ENCODE peak calls at places on chromosomes 6 and 20, in nine cellular contexts. One of them, this sample, is unnamed.

GRCh38 chr20:53349730-53350129 is 243.9 kb downstream of the ZNF217 start:
- DNase-seq in hepatocyte: no peak
- DNase-seq in Panc1: no peak
- DNase-seq in hippocampal formation: no peak
- DNase-seq in GM10248: no peak
- DNase-seq in iris pigment epithelial cell: no peak
- DNase-seq in NCI-H1694 treated with DMSO at 0.1 percent for 48 hours: no peak
- DNase-seq in activated T-helper 1 cell treated with anti-CD3 and anti-CD28 coated beads, Interleukin-2, amount 50 U/mL, for 16 hours: no peak
- DNase-seq in mammary epithelial cell: no peak
- DNase-seq in this sample: no peak

GRCh38 chr6:149896491-149896890 is 1.4 kb downstream of the RAET1E start:
- DNase-seq in hepatocyte: no peak
- DNase-seq in Panc1: no peak
- DNase-seq in hippocampal formation: no peak
- DNase-seq in GM10248: no peak
- DNase-seq in iris pigment epithelial cell: peak
- DNase-seq in NCI-H1694 treated with DMSO at 0.1 percent for 48 hours: no peak
- DNase-seq in activated T-helper 1 cell treated with anti-CD3 and anti-CD28 coated beads, Interleukin-2, amount 50 U/mL, for 16 hours: no peak
- DNase-seq in mammary epithelial cell: no peak
- DNase-seq in this sample: peak

GRCh38 chr20:18506744-18507143 is 996 bp upstream of the SEC23B start:
- DNase-seq in hepatocyte: peak
- DNase-seq in Panc1: no peak
- DNase-seq in hippocampal formation: no peak
- DNase-seq in GM10248: no peak
- DNase-seq in iris pigment epithelial cell: no peak
- DNase-seq in NCI-H1694 treated with DMSO at 0.1 percent for 48 hours: no peak
- DNase-seq in activated T-helper 1 cell treated with anti-CD3 and anti-CD28 coated beads, Interleukin-2, amount 50 U/mL, for 16 hours: no peak
- DNase-seq in mammary epithelial cell: peak
- DNase-seq in this sample: no peak

GRCh38 chr20:34215711-34216381 is 25.4 kb upstream of the ASIP start:
- DNase-seq in hepatocyte: peak
- DNase-seq in Panc1: no peak
- DNase-seq in hippocampal formation: no peak
- DNase-seq in GM10248: peak
- DNase-seq in iris pigment epithelial cell: peak
- DNase-seq in NCI-H1694 treated with DMSO at 0.1 percent for 48 hours: no peak
- DNase-seq in activated T-helper 1 cell treated with anti-CD3 and anti-CD28 coated beads, Interleukin-2, amount 50 U/mL, for 16 hours: no peak
- DNase-seq in mammary epithelial cell: peak
- DNase-seq in this sample: no peak

GRCh38 chr20:47343007-47343472 is 13.5 kb downstream of the ZMYND8 start:
- DNase-seq in hepatocyte: no peak
- DNase-seq in Panc1: no peak
- DNase-seq in hippocampal formation: no peak
- DNase-seq in GM10248: no peak
- DNase-seq in iris pigment epithelial cell: peak
- DNase-seq in NCI-H1694 treated with DMSO at 0.1 percent for 48 hours: no peak
- DNase-seq in activated T-helper 1 cell treated with anti-CD3 and anti-CD28 coated beads, Interleukin-2, amount 50 U/mL, for 16 hours: no peak
- DNase-seq in mammary epithelial cell: no peak
- DNase-seq in this sample: no peak

GRCh38 chr20:48143435-48144081 is 358.3 kb upstream of the SULF2 start:
- DNase-seq in hepatocyte: no peak
- DNase-seq in Panc1: no peak
- DNase-seq in hippocampal formation: no peak
- DNase-seq in GM10248: no peak
- DNase-seq in iris pigment epithelial cell: no peak
- DNase-seq in NCI-H1694 treated with DMSO at 0.1 percent for 48 hours: peak
- DNase-seq in activated T-helper 1 cell treated with anti-CD3 and anti-CD28 coated beads, Interleukin-2, amount 50 U/mL, for 16 hours: no peak
- DNase-seq in mammary epithelial cell: no peak
- DNase-seq in this sample: no peak

GRCh38 chr6:89375427-89375868 is 22.9 kb upstream of the UBE2J1 start:
- DNase-seq in hepatocyte: peak
- DNase-seq in Panc1: no peak
- DNase-seq in hippocampal formation: no peak
- DNase-seq in GM10248: peak
- DNase-seq in iris pigment epithelial cell: peak
- DNase-seq in NCI-H1694 treated with DMSO at 0.1 percent for 48 hours: peak
- DNase-seq in activated T-helper 1 cell treated with anti-CD3 and anti-CD28 coated beads, Interleukin-2, amount 50 U/mL, for 16 hours: peak
- DNase-seq in mammary epithelial cell: peak
- DNase-seq in this sample: no peak

GRCh38 chr6:158002951-158003853 is 21.5 kb downstream of the SYNJ2 start:
- DNase-seq in hepatocyte: peak
- DNase-seq in Panc1: no peak
- DNase-seq in hippocampal formation: no peak
- DNase-seq in GM10248: no peak
- DNase-seq in iris pigment epithelial cell: peak
- DNase-seq in NCI-H1694 treated with DMSO at 0.1 percent for 48 hours: no peak
- DNase-seq in activated T-helper 1 cell treated with anti-CD3 and anti-CD28 coated beads, Interleukin-2, amount 50 U/mL, for 16 hours: no peak
- DNase-seq in mammary epithelial cell: peak
- DNase-seq in this sample: no peak

GRCh38 chr6:97240222-97240621 is 42.8 kb downstream of the MMS22L start:
- DNase-seq in hepatocyte: no peak
- DNase-seq in Panc1: no peak
- DNase-seq in hippocampal formation: no peak
- DNase-seq in GM10248: no peak
- DNase-seq in iris pigment epithelial cell: peak
- DNase-seq in NCI-H1694 treated with DMSO at 0.1 percent for 48 hours: no peak
- DNase-seq in activated T-helper 1 cell treated with anti-CD3 and anti-CD28 coated beads, Interleukin-2, amount 50 U/mL, for 16 hours: no peak
- DNase-seq in mammary epithelial cell: peak
- DNase-seq in this sample: peak

GRCh38 chr6:56851104-56851503 is 103.8 kb upstream of the BEND6 start:
- DNase-seq in hepatocyte: peak
- DNase-seq in Panc1: no peak
- DNase-seq in hippocampal formation: no peak
- DNase-seq in GM10248: no peak
- DNase-seq in iris pigment epithelial cell: peak
- DNase-seq in NCI-H1694 treated with DMSO at 0.1 percent for 48 hours: no peak
- DNase-seq in activated T-helper 1 cell treated with anti-CD3 and anti-CD28 coated beads, Interleukin-2, amount 50 U/mL, for 16 hours: no peak
- DNase-seq in mammary epithelial cell: peak
- DNase-seq in this sample: no peak

GRCh38 chr6:79076160-79076559 is 1.9 kb downstream of the PHIP start:
- DNase-seq in hepatocyte: no peak
- DNase-seq in Panc1: no peak
- DNase-seq in hippocampal formation: no peak
- DNase-seq in GM10248: no peak
- DNase-seq in iris pigment epithelial cell: peak
- DNase-seq in NCI-H1694 treated with DMSO at 0.1 percent for 48 hours: no peak
- DNase-seq in activated T-helper 1 cell treated with anti-CD3 and anti-CD28 coated beads, Interleukin-2, amount 50 U/mL, for 16 hours: no peak
- DNase-seq in mammary epithelial cell: peak
- DNase-seq in this sample: no peak

GRCh38 chr6:159683722-159684304 is 9.2 kb downstream of the SOD2 start:
- DNase-seq in hepatocyte: no peak
- DNase-seq in Panc1: no peak
- DNase-seq in hippocampal formation: no peak
- DNase-seq in GM10248: no peak
- DNase-seq in iris pigment epithelial cell: no peak
- DNase-seq in NCI-H1694 treated with DMSO at 0.1 percent for 48 hours: no peak
- DNase-seq in activated T-helper 1 cell treated with anti-CD3 and anti-CD28 coated beads, Interleukin-2, amount 50 U/mL, for 16 hours: no peak
- DNase-seq in mammary epithelial cell: no peak
- DNase-seq in this sample: no peak

GRCh38 chr6:18491303-18492090 is 104.3 kb downstream of the RNF144B start:
- DNase-seq in hepatocyte: no peak
- DNase-seq in Panc1: no peak
- DNase-seq in hippocampal formation: no peak
- DNase-seq in GM10248: no peak
- DNase-seq in iris pigment epithelial cell: peak
- DNase-seq in NCI-H1694 treated with DMSO at 0.1 percent for 48 hours: no peak
- DNase-seq in activated T-helper 1 cell treated with anti-CD3 and anti-CD28 coated beads, Interleukin-2, amount 50 U/mL, for 16 hours: no peak
- DNase-seq in mammary epithelial cell: peak
- DNase-seq in this sample: no peak

GRCh38 chr6:85490516-85491248 is 40.8 kb downstream of the NT5E start:
- DNase-seq in hepatocyte: no peak
- DNase-seq in Panc1: no peak
- DNase-seq in hippocampal formation: no peak
- DNase-seq in GM10248: no peak
- DNase-seq in iris pigment epithelial cell: peak
- DNase-seq in NCI-H1694 treated with DMSO at 0.1 percent for 48 hours: no peak
- DNase-seq in activated T-helper 1 cell treated with anti-CD3 and anti-CD28 coated beads, Interleukin-2, amount 50 U/mL, for 16 hours: no peak
- DNase-seq in mammary epithelial cell: peak
- DNase-seq in this sample: peak

GRCh38 chr6:89610149-89610642 is 28.4 kb downstream of the LYRM2 start:
- DNase-seq in hepatocyte: peak
- DNase-seq in Panc1: peak
- DNase-seq in hippocampal formation: no peak
- DNase-seq in GM10248: peak
- DNase-seq in iris pigment epithelial cell: peak
- DNase-seq in NCI-H1694 treated with DMSO at 0.1 percent for 48 hours: peak
- DNase-seq in activated T-helper 1 cell treated with anti-CD3 and anti-CD28 coated beads, Interleukin-2, amount 50 U/mL, for 16 hours: peak
- DNase-seq in mammary epithelial cell: peak
- DNase-seq in this sample: no peak

GRCh38 chr6:110517601-110518280 is 41.3 kb upstream of the SLC22A16 start:
- DNase-seq in hepatocyte: no peak
- DNase-seq in Panc1: no peak
- DNase-seq in hippocampal formation: no peak
- DNase-seq in GM10248: no peak
- DNase-seq in iris pigment epithelial cell: no peak
- DNase-seq in NCI-H1694 treated with DMSO at 0.1 percent for 48 hours: no peak
- DNase-seq in activated T-helper 1 cell treated with anti-CD3 and anti-CD28 coated beads, Interleukin-2, amount 50 U/mL, for 16 hours: no peak
- DNase-seq in mammary epithelial cell: no peak
- DNase-seq in this sample: no peak

GRCh38 chr6:17869010-17869752 is 118.3 kb downstream of the KIF13A start:
- DNase-seq in hepatocyte: no peak
- DNase-seq in Panc1: no peak
- DNase-seq in hippocampal formation: peak
- DNase-seq in GM10248: no peak
- DNase-seq in iris pigment epithelial cell: peak
- DNase-seq in NCI-H1694 treated with DMSO at 0.1 percent for 48 hours: no peak
- DNase-seq in activated T-helper 1 cell treated with anti-CD3 and anti-CD28 coated beads, Interleukin-2, amount 50 U/mL, for 16 hours: no peak
- DNase-seq in mammary epithelial cell: peak
- DNase-seq in this sample: no peak

GRCh38 chr6:33787954-33788693 is 806 bp downstream of the LEMD2 start:
- DNase-seq in hepatocyte: peak
- DNase-seq in Panc1: no peak
- DNase-seq in hippocampal formation: no peak
- DNase-seq in GM10248: peak
- DNase-seq in iris pigment epithelial cell: peak
- DNase-seq in NCI-H1694 treated with DMSO at 0.1 percent for 48 hours: peak
- DNase-seq in activated T-helper 1 cell treated with anti-CD3 and anti-CD28 coated beads, Interleukin-2, amount 50 U/mL, for 16 hours: peak
- DNase-seq in mammary epithelial cell: peak
- DNase-seq in this sample: peak

GRCh38 chr6:37175332-37176267 is 5.6 kb downstream of the PIM1 start:
- DNase-seq in hepatocyte: no peak
- DNase-seq in Panc1: no peak
- DNase-seq in hippocampal formation: no peak
- DNase-seq in GM10248: peak
- DNase-seq in iris pigment epithelial cell: no peak
- DNase-seq in NCI-H1694 treated with DMSO at 0.1 percent for 48 hours: no peak
- DNase-seq in activated T-helper 1 cell treated with anti-CD3 and anti-CD28 coated beads, Interleukin-2, amount 50 U/mL, for 16 hours: no peak
- DNase-seq in mammary epithelial cell: no peak
- DNase-seq in this sample: no peak

GRCh38 chr20:13255356-13255755 is 34.3 kb downstream of the ISM1 start:
- DNase-seq in hepatocyte: no peak
- DNase-seq in Panc1: no peak
- DNase-seq in hippocampal formation: no peak
- DNase-seq in GM10248: no peak
- DNase-seq in iris pigment epithelial cell: no peak
- DNase-seq in NCI-H1694 treated with DMSO at 0.1 percent for 48 hours: no peak
- DNase-seq in activated T-helper 1 cell treated with anti-CD3 and anti-CD28 coated beads, Interleukin-2, amount 50 U/mL, for 16 hours: no peak
- DNase-seq in mammary epithelial cell: no peak
- DNase-seq in this sample: no peak

GRCh38 chr6:53464942-53465460 is 79.9 kb downstream of the GCLC start:
- DNase-seq in hepatocyte: peak
- DNase-seq in Panc1: no peak
- DNase-seq in hippocampal formation: no peak
- DNase-seq in GM10248: no peak
- DNase-seq in iris pigment epithelial cell: peak
- DNase-seq in NCI-H1694 treated with DMSO at 0.1 percent for 48 hours: no peak
- DNase-seq in activated T-helper 1 cell treated with anti-CD3 and anti-CD28 coated beads, Interleukin-2, amount 50 U/mL, for 16 hours: no peak
- DNase-seq in mammary epithelial cell: peak
- DNase-seq in this sample: no peak

GRCh38 chr6:146905313-146905712 is 298.9 kb upstream of the STXBP5 start:
- DNase-seq in hepatocyte: no peak
- DNase-seq in Panc1: no peak
- DNase-seq in hippocampal formation: no peak
- DNase-seq in GM10248: no peak
- DNase-seq in iris pigment epithelial cell: peak
- DNase-seq in NCI-H1694 treated with DMSO at 0.1 percent for 48 hours: no peak
- DNase-seq in activated T-helper 1 cell treated with anti-CD3 and anti-CD28 coated beads, Interleukin-2, amount 50 U/mL, for 16 hours: no peak
- DNase-seq in mammary epithelial cell: peak
- DNase-seq in this sample: no peak

GRCh38 chr6:157323114-157323923 is at the start of gene TMEM242:
- DNase-seq in hepatocyte: peak
- DNase-seq in Panc1: peak
- DNase-seq in hippocampal formation: no peak
- DNase-seq in GM10248: peak
- DNase-seq in iris pigment epithelial cell: peak
- DNase-seq in NCI-H1694 treated with DMSO at 0.1 percent for 48 hours: no peak
- DNase-seq in activated T-helper 1 cell treated with anti-CD3 and anti-CD28 coated beads, Interleukin-2, amount 50 U/mL, for 16 hours: peak
- DNase-seq in mammary epithelial cell: peak
- DNase-seq in this sample: peak

GRCh38 chr6:138293428-138293827 is 75.1 kb upstream of the PBOV1 start:
- DNase-seq in hepatocyte: no peak
- DNase-seq in Panc1: no peak
- DNase-seq in hippocampal formation: no peak
- DNase-seq in GM10248: no peak
- DNase-seq in iris pigment epithelial cell: no peak
- DNase-seq in NCI-H1694 treated with DMSO at 0.1 percent for 48 hours: no peak
- DNase-seq in activated T-helper 1 cell treated with anti-CD3 and anti-CD28 coated beads, Interleukin-2, amount 50 U/mL, for 16 hours: no peak
- DNase-seq in mammary epithelial cell: no peak
- DNase-seq in this sample: no peak

GRCh38 chr6:39686980-39687379 is 38.2 kb downstream of the KIF6 start:
- DNase-seq in hepatocyte: no peak
- DNase-seq in Panc1: no peak
- DNase-seq in hippocampal formation: peak
- DNase-seq in GM10248: no peak
- DNase-seq in iris pigment epithelial cell: no peak
- DNase-seq in NCI-H1694 treated with DMSO at 0.1 percent for 48 hours: no peak
- DNase-seq in activated T-helper 1 cell treated with anti-CD3 and anti-CD28 coated beads, Interleukin-2, amount 50 U/mL, for 16 hours: no peak
- DNase-seq in mammary epithelial cell: no peak
- DNase-seq in this sample: no peak

GRCh38 chr6:17712573-17712972 is 5.8 kb upstream of the NUP153 start:
- DNase-seq in hepatocyte: peak
- DNase-seq in Panc1: no peak
- DNase-seq in hippocampal formation: no peak
- DNase-seq in GM10248: no peak
- DNase-seq in iris pigment epithelial cell: no peak
- DNase-seq in NCI-H1694 treated with DMSO at 0.1 percent for 48 hours: no peak
- DNase-seq in activated T-helper 1 cell treated with anti-CD3 and anti-CD28 coated beads, Interleukin-2, amount 50 U/mL, for 16 hours: no peak
- DNase-seq in mammary epithelial cell: no peak
- DNase-seq in this sample: no peak

GRCh38 chr6:15905488-15906392 is 223.1 kb upstream of the MYLIP start:
- DNase-seq in hepatocyte: no peak
- DNase-seq in Panc1: no peak
- DNase-seq in hippocampal formation: no peak
- DNase-seq in GM10248: peak
- DNase-seq in iris pigment epithelial cell: no peak
- DNase-seq in NCI-H1694 treated with DMSO at 0.1 percent for 48 hours: no peak
- DNase-seq in activated T-helper 1 cell treated with anti-CD3 and anti-CD28 coated beads, Interleukin-2, amount 50 U/mL, for 16 hours: no peak
- DNase-seq in mammary epithelial cell: no peak
- DNase-seq in this sample: no peak

GRCh38 chr6:100880149-100880900 is 804 bp downstream of the ASCC3 start:
- DNase-seq in hepatocyte: peak
- DNase-seq in Panc1: no peak
- DNase-seq in hippocampal formation: no peak
- DNase-seq in GM10248: no peak
- DNase-seq in iris pigment epithelial cell: peak
- DNase-seq in NCI-H1694 treated with DMSO at 0.1 percent for 48 hours: no peak
- DNase-seq in activated T-helper 1 cell treated with anti-CD3 and anti-CD28 coated beads, Interleukin-2, amount 50 U/mL, for 16 hours: no peak
- DNase-seq in mammary epithelial cell: no peak
- DNase-seq in this sample: no peak

This sample was measured in HS-27A.